ENCODE peak calls at places on chromosomes 1 and 21, in ten cellular contexts. One of them, this sample, is unnamed.
A peak's percentile ranks its signal among the peaks of the same experiment; 100 is the strongest.

GRCh38 chr1:81808760-81809159 is 8.0 kb downstream of the ADGRL2 start:
- DNase-seq in stimulated activated CD8-positive, alpha-beta memory T cell treated with anti-CD3 and anti-CD28 coated beads, Interleukin-4, amount 100 ng/mL, for 1 hour: no peak
- DNase-seq in GM23338: peak; percentile 52
- DNase-seq in stimulated activated CD4-positive, alpha-beta T cell treated with anti-CD3 and anti-CD28 coated beads, Interleukin-15, amount 100 ng/mL, for 1 hour: no peak
- DNase-seq in NCI-H446 treated with DMSO at 0.1 percent for 48 hours: peak; percentile 30
- DNase-seq in esophagus muscularis mucosa: no peak
- DNase-seq in psoas muscle: no peak
- DNase-seq in NCI-H510A: no peak
- DNase-seq in stomach: no peak
- DNase-seq in CD8-positive, alpha-beta memory T cell: no peak
- DNase-seq in this sample: no peak

GRCh38 chr1:5296135-5296930 is 641.9 kb downstream of the AJAP1 start:
- DNase-seq in stimulated activated CD8-positive, alpha-beta memory T cell treated with anti-CD3 and anti-CD28 coated beads, Interleukin-4, amount 100 ng/mL, for 1 hour: no peak
- DNase-seq in GM23338: no peak
- DNase-seq in stimulated activated CD4-positive, alpha-beta T cell treated with anti-CD3 and anti-CD28 coated beads, Interleukin-15, amount 100 ng/mL, for 1 hour: no peak
- DNase-seq in NCI-H446 treated with DMSO at 0.1 percent for 48 hours: no peak
- DNase-seq in esophagus muscularis mucosa: no peak
- DNase-seq in psoas muscle: no peak
- DNase-seq in NCI-H510A: no peak
- DNase-seq in stomach: no peak
- DNase-seq in CD8-positive, alpha-beta memory T cell: no peak
- DNase-seq in this sample: no peak

GRCh38 chr21:38258803-38259485 is 2.2 kb downstream of the KCNJ15 start:
- DNase-seq in stimulated activated CD8-positive, alpha-beta memory T cell treated with anti-CD3 and anti-CD28 coated beads, Interleukin-4, amount 100 ng/mL, for 1 hour: no peak
- DNase-seq in GM23338: no peak
- DNase-seq in stimulated activated CD4-positive, alpha-beta T cell treated with anti-CD3 and anti-CD28 coated beads, Interleukin-15, amount 100 ng/mL, for 1 hour: no peak
- DNase-seq in NCI-H446 treated with DMSO at 0.1 percent for 48 hours: no peak
- DNase-seq in esophagus muscularis mucosa: no peak
- DNase-seq in psoas muscle: no peak
- DNase-seq in NCI-H510A: no peak
- DNase-seq in stomach: no peak
- DNase-seq in CD8-positive, alpha-beta memory T cell: no peak
- DNase-seq in this sample: no peak

GRCh38 chr1:93093332-93094006 is 14.4 kb downstream of the MTF2 start:
- DNase-seq in stimulated activated CD8-positive, alpha-beta memory T cell treated with anti-CD3 and anti-CD28 coated beads, Interleukin-4, amount 100 ng/mL, for 1 hour: no peak
- DNase-seq in GM23338: peak; percentile 73
- DNase-seq in stimulated activated CD4-positive, alpha-beta T cell treated with anti-CD3 and anti-CD28 coated beads, Interleukin-15, amount 100 ng/mL, for 1 hour: no peak
- DNase-seq in NCI-H446 treated with DMSO at 0.1 percent for 48 hours: no peak
- DNase-seq in esophagus muscularis mucosa: no peak
- DNase-seq in psoas muscle: no peak
- DNase-seq in NCI-H510A: no peak
- DNase-seq in stomach: no peak
- DNase-seq in CD8-positive, alpha-beta memory T cell: no peak
- DNase-seq in this sample: no peak

GRCh38 chr1:89652373-89652772 is 19.5 kb downstream of the LRRC8C start:
- DNase-seq in stimulated activated CD8-positive, alpha-beta memory T cell treated with anti-CD3 and anti-CD28 coated beads, Interleukin-4, amount 100 ng/mL, for 1 hour: no peak
- DNase-seq in GM23338: no peak
- DNase-seq in stimulated activated CD4-positive, alpha-beta T cell treated with anti-CD3 and anti-CD28 coated beads, Interleukin-15, amount 100 ng/mL, for 1 hour: no peak
- DNase-seq in NCI-H446 treated with DMSO at 0.1 percent for 48 hours: no peak
- DNase-seq in esophagus muscularis mucosa: no peak
- DNase-seq in psoas muscle: no peak
- DNase-seq in NCI-H510A: no peak
- DNase-seq in stomach: no peak
- DNase-seq in CD8-positive, alpha-beta memory T cell: no peak
- DNase-seq in this sample: no peak

GRCh38 chr1:31421404-31422040 is 8.5 kb downstream of the SERINC2 start:
- DNase-seq in stimulated activated CD8-positive, alpha-beta memory T cell treated with anti-CD3 and anti-CD28 coated beads, Interleukin-4, amount 100 ng/mL, for 1 hour: no peak
- DNase-seq in GM23338: peak; percentile 81
- DNase-seq in stimulated activated CD4-positive, alpha-beta T cell treated with anti-CD3 and anti-CD28 coated beads, Interleukin-15, amount 100 ng/mL, for 1 hour: no peak
- DNase-seq in NCI-H446 treated with DMSO at 0.1 percent for 48 hours: no peak
- DNase-seq in esophagus muscularis mucosa: no peak
- DNase-seq in psoas muscle: no peak
- DNase-seq in NCI-H510A: no peak
- DNase-seq in stomach: no peak
- DNase-seq in CD8-positive, alpha-beta memory T cell: no peak
- DNase-seq in this sample: no peak

GRCh38 chr1:244590670-244591069 is 62.3 kb upstream of the DESI2 start:
- DNase-seq in stimulated activated CD8-positive, alpha-beta memory T cell treated with anti-CD3 and anti-CD28 coated beads, Interleukin-4, amount 100 ng/mL, for 1 hour: no peak
- DNase-seq in GM23338: no peak
- DNase-seq in stimulated activated CD4-positive, alpha-beta T cell treated with anti-CD3 and anti-CD28 coated beads, Interleukin-15, amount 100 ng/mL, for 1 hour: no peak
- DNase-seq in NCI-H446 treated with DMSO at 0.1 percent for 48 hours: no peak
- DNase-seq in esophagus muscularis mucosa: no peak
- DNase-seq in psoas muscle: no peak
- DNase-seq in NCI-H510A: no peak
- DNase-seq in stomach: no peak
- DNase-seq in CD8-positive, alpha-beta memory T cell: no peak
- DNase-seq in this sample: no peak

GRCh38 chr21:42829417-42829816 is 49.9 kb downstream of the WDR4 start:
- DNase-seq in stimulated activated CD8-positive, alpha-beta memory T cell treated with anti-CD3 and anti-CD28 coated beads, Interleukin-4, amount 100 ng/mL, for 1 hour: no peak
- DNase-seq in GM23338: no peak
- DNase-seq in stimulated activated CD4-positive, alpha-beta T cell treated with anti-CD3 and anti-CD28 coated beads, Interleukin-15, amount 100 ng/mL, for 1 hour: no peak
- DNase-seq in NCI-H446 treated with DMSO at 0.1 percent for 48 hours: no peak
- DNase-seq in esophagus muscularis mucosa: no peak
- DNase-seq in psoas muscle: no peak
- DNase-seq in NCI-H510A: no peak
- DNase-seq in stomach: no peak
- DNase-seq in CD8-positive, alpha-beta memory T cell: no peak
- DNase-seq in this sample: no peak

GRCh38 chr21:37699024-37699770 is 217.1 kb downstream of the KCNJ6 start:
- DNase-seq in stimulated activated CD8-positive, alpha-beta memory T cell treated with anti-CD3 and anti-CD28 coated beads, Interleukin-4, amount 100 ng/mL, for 1 hour: no peak
- DNase-seq in GM23338: no peak
- DNase-seq in stimulated activated CD4-positive, alpha-beta T cell treated with anti-CD3 and anti-CD28 coated beads, Interleukin-15, amount 100 ng/mL, for 1 hour: no peak
- DNase-seq in NCI-H446 treated with DMSO at 0.1 percent for 48 hours: no peak
- DNase-seq in esophagus muscularis mucosa: no peak
- DNase-seq in psoas muscle: no peak
- DNase-seq in NCI-H510A: no peak
- DNase-seq in stomach: no peak
- DNase-seq in CD8-positive, alpha-beta memory T cell: no peak
- DNase-seq in this sample: no peak

GRCh38 chr1:161209790-161210409 is 5.2 kb upstream of the FCER1G start:
- DNase-seq in stimulated activated CD8-positive, alpha-beta memory T cell treated with anti-CD3 and anti-CD28 coated beads, Interleukin-4, amount 100 ng/mL, for 1 hour: no peak
- DNase-seq in GM23338: peak; percentile 98
- DNase-seq in stimulated activated CD4-positive, alpha-beta T cell treated with anti-CD3 and anti-CD28 coated beads, Interleukin-15, amount 100 ng/mL, for 1 hour: peak; percentile 42
- DNase-seq in NCI-H446 treated with DMSO at 0.1 percent for 48 hours: peak; percentile 9
- DNase-seq in esophagus muscularis mucosa: no peak
- DNase-seq in psoas muscle: peak; percentile 86
- DNase-seq in NCI-H510A: peak; percentile 64
- DNase-seq in stomach: peak; percentile 80
- DNase-seq in CD8-positive, alpha-beta memory T cell: peak; percentile 44
- DNase-seq in this sample: peak; percentile 79

GRCh38 chr1:236416165-236416564 is 22.1 kb downstream of the EDARADD start:
- DNase-seq in stimulated activated CD8-positive, alpha-beta memory T cell treated with anti-CD3 and anti-CD28 coated beads, Interleukin-4, amount 100 ng/mL, for 1 hour: no peak
- DNase-seq in GM23338: no peak
- DNase-seq in stimulated activated CD4-positive, alpha-beta T cell treated with anti-CD3 and anti-CD28 coated beads, Interleukin-15, amount 100 ng/mL, for 1 hour: no peak
- DNase-seq in NCI-H446 treated with DMSO at 0.1 percent for 48 hours: no peak
- DNase-seq in esophagus muscularis mucosa: no peak
- DNase-seq in psoas muscle: no peak
- DNase-seq in NCI-H510A: no peak
- DNase-seq in stomach: no peak
- DNase-seq in CD8-positive, alpha-beta memory T cell: peak; percentile 31
- DNase-seq in this sample: no peak

GRCh38 chr21:39392296-39392695 is 43.4 kb upstream of the HMGN1 start:
- DNase-seq in stimulated activated CD8-positive, alpha-beta memory T cell treated with anti-CD3 and anti-CD28 coated beads, Interleukin-4, amount 100 ng/mL, for 1 hour: no peak
- DNase-seq in GM23338: no peak
- DNase-seq in stimulated activated CD4-positive, alpha-beta T cell treated with anti-CD3 and anti-CD28 coated beads, Interleukin-15, amount 100 ng/mL, for 1 hour: no peak
- DNase-seq in NCI-H446 treated with DMSO at 0.1 percent for 48 hours: no peak
- DNase-seq in esophagus muscularis mucosa: no peak
- DNase-seq in psoas muscle: no peak
- DNase-seq in NCI-H510A: no peak
- DNase-seq in stomach: no peak
- DNase-seq in CD8-positive, alpha-beta memory T cell: no peak
- DNase-seq in this sample: no peak

GRCh38 chr1:93779540-93780121 is 98.0 kb upstream of the BCAR3 start:
- DNase-seq in stimulated activated CD8-positive, alpha-beta memory T cell treated with anti-CD3 and anti-CD28 coated beads, Interleukin-4, amount 100 ng/mL, for 1 hour: no peak
- DNase-seq in GM23338: peak; percentile 25
- DNase-seq in stimulated activated CD4-positive, alpha-beta T cell treated with anti-CD3 and anti-CD28 coated beads, Interleukin-15, amount 100 ng/mL, for 1 hour: no peak
- DNase-seq in NCI-H446 treated with DMSO at 0.1 percent for 48 hours: no peak
- DNase-seq in esophagus muscularis mucosa: no peak
- DNase-seq in psoas muscle: no peak
- DNase-seq in NCI-H510A: peak; percentile 17
- DNase-seq in stomach: no peak
- DNase-seq in CD8-positive, alpha-beta memory T cell: no peak
- DNase-seq in this sample: no peak

GRCh38 chr1:229059671-229060079 is 211.2 kb upstream of the RAB4A start:
- DNase-seq in stimulated activated CD8-positive, alpha-beta memory T cell treated with anti-CD3 and anti-CD28 coated beads, Interleukin-4, amount 100 ng/mL, for 1 hour: no peak
- DNase-seq in GM23338: no peak
- DNase-seq in stimulated activated CD4-positive, alpha-beta T cell treated with anti-CD3 and anti-CD28 coated beads, Interleukin-15, amount 100 ng/mL, for 1 hour: no peak
- DNase-seq in NCI-H446 treated with DMSO at 0.1 percent for 48 hours: no peak
- DNase-seq in esophagus muscularis mucosa: no peak
- DNase-seq in psoas muscle: no peak
- DNase-seq in NCI-H510A: no peak
- DNase-seq in stomach: no peak
- DNase-seq in CD8-positive, alpha-beta memory T cell: no peak
- DNase-seq in this sample: peak; percentile 57

GRCh38 chr1:193543259-193543658 is 356.8 kb upstream of the B3GALT2 start:
- DNase-seq in stimulated activated CD8-positive, alpha-beta memory T cell treated with anti-CD3 and anti-CD28 coated beads, Interleukin-4, amount 100 ng/mL, for 1 hour: no peak
- DNase-seq in GM23338: no peak
- DNase-seq in stimulated activated CD4-positive, alpha-beta T cell treated with anti-CD3 and anti-CD28 coated beads, Interleukin-15, amount 100 ng/mL, for 1 hour: no peak
- DNase-seq in NCI-H446 treated with DMSO at 0.1 percent for 48 hours: no peak
- DNase-seq in esophagus muscularis mucosa: no peak
- DNase-seq in psoas muscle: no peak
- DNase-seq in NCI-H510A: no peak
- DNase-seq in stomach: no peak
- DNase-seq in CD8-positive, alpha-beta memory T cell: no peak
- DNase-seq in this sample: no peak

GRCh38 chr1:170262540-170262939 is 116.8 kb downstream of the NTMT2 start:
- DNase-seq in stimulated activated CD8-positive, alpha-beta memory T cell treated with anti-CD3 and anti-CD28 coated beads, Interleukin-4, amount 100 ng/mL, for 1 hour: no peak
- DNase-seq in GM23338: no peak
- DNase-seq in stimulated activated CD4-positive, alpha-beta T cell treated with anti-CD3 and anti-CD28 coated beads, Interleukin-15, amount 100 ng/mL, for 1 hour: no peak
- DNase-seq in NCI-H446 treated with DMSO at 0.1 percent for 48 hours: no peak
- DNase-seq in esophagus muscularis mucosa: no peak
- DNase-seq in psoas muscle: no peak
- DNase-seq in NCI-H510A: no peak
- DNase-seq in stomach: no peak
- DNase-seq in CD8-positive, alpha-beta memory T cell: no peak
- DNase-seq in this sample: no peak

GRCh38 chr21:40555129-40555528 is 291.8 kb downstream of the DSCAM start:
- DNase-seq in stimulated activated CD8-positive, alpha-beta memory T cell treated with anti-CD3 and anti-CD28 coated beads, Interleukin-4, amount 100 ng/mL, for 1 hour: no peak
- DNase-seq in GM23338: no peak
- DNase-seq in stimulated activated CD4-positive, alpha-beta T cell treated with anti-CD3 and anti-CD28 coated beads, Interleukin-15, amount 100 ng/mL, for 1 hour: no peak
- DNase-seq in NCI-H446 treated with DMSO at 0.1 percent for 48 hours: no peak
- DNase-seq in esophagus muscularis mucosa: no peak
- DNase-seq in psoas muscle: no peak
- DNase-seq in NCI-H510A: no peak
- DNase-seq in stomach: no peak
- DNase-seq in CD8-positive, alpha-beta memory T cell: no peak
- DNase-seq in this sample: no peak

GRCh38 chr1:108961752-108962486 is 1.4 kb downstream of the CLCC1 start:
- DNase-seq in stimulated activated CD8-positive, alpha-beta memory T cell treated with anti-CD3 and anti-CD28 coated beads, Interleukin-4, amount 100 ng/mL, for 1 hour: no peak
- DNase-seq in GM23338: no peak
- DNase-seq in stimulated activated CD4-positive, alpha-beta T cell treated with anti-CD3 and anti-CD28 coated beads, Interleukin-15, amount 100 ng/mL, for 1 hour: no peak
- DNase-seq in NCI-H446 treated with DMSO at 0.1 percent for 48 hours: no peak
- DNase-seq in esophagus muscularis mucosa: no peak
- DNase-seq in psoas muscle: no peak
- DNase-seq in NCI-H510A: no peak
- DNase-seq in stomach: no peak
- DNase-seq in CD8-positive, alpha-beta memory T cell: no peak
- DNase-seq in this sample: no peak

GRCh38 chr1:112646225-112646624 is 26.6 kb downstream of the CAPZA1 start:
- DNase-seq in stimulated activated CD8-positive, alpha-beta memory T cell treated with anti-CD3 and anti-CD28 coated beads, Interleukin-4, amount 100 ng/mL, for 1 hour: no peak
- DNase-seq in GM23338: no peak
- DNase-seq in stimulated activated CD4-positive, alpha-beta T cell treated with anti-CD3 and anti-CD28 coated beads, Interleukin-15, amount 100 ng/mL, for 1 hour: no peak
- DNase-seq in NCI-H446 treated with DMSO at 0.1 percent for 48 hours: no peak
- DNase-seq in esophagus muscularis mucosa: no peak
- DNase-seq in psoas muscle: no peak
- DNase-seq in NCI-H510A: no peak
- DNase-seq in stomach: no peak
- DNase-seq in CD8-positive, alpha-beta memory T cell: no peak
- DNase-seq in this sample: no peak

This sample was measured in tibial artery.